ENCODE peak calls at places on chromosomes 13 and 19, in ten cellular contexts. B is heart left ventricle, Z is cardiac muscle cell, R is right lobe of liver, D is PC-9, S is tibial artery, X is lower lobe of right lung, F is thyroid gland, P is body of pancreas, Y is breast epithelium. H is an unnamed sample.

GRCh38 chr13:78742659-78743058 is 83.7 kb upstream of the OBI1 start:
- DNase-seq in S (no peak), Y (no peak), B (no peak), D (no peak), R (no peak), X (no peak), F (peak; percentile 78), P (no peak), Z (peak; percentile 24), H (no peak)

GRCh38 chr13:98585398-98585754 is 8.5 kb upstream of the STK24 start:
- DNase-seq in S (no peak), Z (no peak), P (no peak), R (no peak), D (no peak), B (no peak), Y (no peak), F (no peak), X (no peak), H (no peak)

GRCh38 chr19:46791944-46792343 is 3.5 kb upstream of the SLC1A5 start:
- DNase-seq in Z (no peak), S (no peak), Y (no peak), B (no peak), D (no peak), R (no peak), P (no peak), F (no peak), X (no peak), H (no peak)

GRCh38 chr13:112900691-112901091 is 68.3 kb upstream of the MCF2L start:
- DNase-seq in F (no peak), D (no peak), B (no peak), S (no peak), P (no peak), R (peak; percentile 13), X (no peak), Z (no peak), Y (peak; percentile 30), H (no peak)

GRCh38 chr19:45772130-45772880 is 3.3 kb upstream of the SIX5 start:
- DNase-seq in D (no peak), X (no peak), F (no peak), B (no peak), P (peak; percentile 66), Y (no peak), S (no peak), Z (no peak), R (no peak), H (no peak)

GRCh38 chr13:32824671-32825070 is 191.6 kb upstream of the KL start:
- DNase-seq in R (no peak), Y (no peak), D (peak; percentile 96), Z (no peak), X (no peak), B (no peak), F (no peak), P (no peak), S (no peak), H (no peak)

GRCh38 chr19:12938536-12939291 is at the start of gene CALR:
- DNase-seq in D (peak; percentile 56), F (no peak), X (no peak), P (peak; percentile 47), S (peak; percentile 79), Y (no peak), Z (no peak), B (no peak), R (no peak), H (no peak)

GRCh38 chr13:112562254-112562653 is 25.7 kb downstream of the TUBGCP3 start:
- DNase-seq in D (no peak), P (no peak), Y (no peak), Z (no peak), F (no peak), S (no peak), X (no peak), B (no peak), R (no peak), H (no peak)

GRCh38 chr19:41226874-41227390 is 7.9 kb downstream of the AXL start:
- DNase-seq in P (no peak), Y (no peak), B (peak; percentile 53), S (no peak), D (no peak), F (no peak), R (no peak), X (no peak), Z (no peak), H (no peak)

GRCh38 chr13:39451301-39451700 is 151.7 kb downstream of the LHFPL6 start:
- DNase-seq in D (no peak), B (no peak), P (peak; percentile 30), X (no peak), F (no peak), Y (no peak), S (no peak), R (no peak), Z (no peak), H (no peak)

GRCh38 chr13:99125335-99125915 is 75.2 kb upstream of the UBAC2 start:
- DNase-seq in S (no peak), F (no peak), R (no peak), P (no peak), Y (no peak), B (no peak), X (no peak), Z (no peak), D (no peak), H (no peak)

GRCh38 chr13:96248103-96248502 is 158.2 kb downstream of the HS6ST3 start:
- DNase-seq in Z (no peak), Y (no peak), D (no peak), B (no peak), S (no peak), X (no peak), F (no peak), P (no peak), R (no peak), H (no peak)

GRCh38 chr13:35927554-35927953 is 203.6 kb downstream of the DCLK1 start:
- DNase-seq in D (peak; percentile 65), S (no peak), Y (no peak), P (peak; percentile 32), F (no peak), Z (no peak), B (no peak), X (no peak), R (no peak), H (peak; percentile 25)

GRCh38 chr13:111252449-111253124 is 67.9 kb upstream of the TEX29 start:
- DNase-seq in D (no peak), S (no peak), R (no peak), Z (no peak), P (no peak), X (no peak), B (no peak), F (no peak), Y (no peak), H (no peak)
- H3K36me3 ChIP-seq in D (peaks cover 4% of the 10 kb centered on the region), S (peaks cover 36% of the 10 kb centered on the region), R (peaks cover 2% of the 10 kb centered on the region), Z (no peaks in the 10 kb centered on the region), P (no peaks in the 10 kb centered on the region), X (peaks cover 63% of the 10 kb centered on the region), B (peaks cover 5% of the 10 kb centered on the region), F (peaks cover under 1% of the 10 kb centered on the region), Y (no peaks in the 10 kb centered on the region), H (no peaks in the 10 kb centered on the region)

DNA sequence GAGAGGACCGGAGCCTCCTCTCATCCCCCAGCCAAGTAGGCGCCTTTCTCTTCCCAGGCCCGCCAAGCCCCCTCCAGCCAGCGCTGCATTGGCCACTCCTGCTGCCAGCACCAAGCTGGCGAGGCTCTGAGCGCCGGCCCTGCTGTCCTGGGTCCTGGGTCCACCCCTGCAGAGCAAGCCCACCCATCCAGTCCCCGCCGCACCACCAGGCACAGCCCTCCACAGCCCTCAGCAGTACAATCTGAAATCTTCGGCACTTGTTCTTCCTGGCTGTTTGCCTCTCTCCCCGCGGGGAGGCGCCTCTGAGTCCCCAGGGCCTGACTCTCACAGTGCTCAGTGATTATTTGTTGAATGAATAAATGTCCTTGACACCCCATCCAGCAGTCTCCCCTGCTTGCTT is 236.4 kb upstream of the SGCG start:
- DNase-seq in B (no peak), F (no peak), S (no peak), D (no peak), Y (no peak), X (no peak), Z (no peak), P (no peak), R (no peak), H (no peak)
- TF ChIP-seq CTCF in B (no peak), F (no peak), S (no peak), D (no peak), Y (no peak), X (no peak), Z (no peak), P (no peak), R (no peak), H (no peak)

DNA sequence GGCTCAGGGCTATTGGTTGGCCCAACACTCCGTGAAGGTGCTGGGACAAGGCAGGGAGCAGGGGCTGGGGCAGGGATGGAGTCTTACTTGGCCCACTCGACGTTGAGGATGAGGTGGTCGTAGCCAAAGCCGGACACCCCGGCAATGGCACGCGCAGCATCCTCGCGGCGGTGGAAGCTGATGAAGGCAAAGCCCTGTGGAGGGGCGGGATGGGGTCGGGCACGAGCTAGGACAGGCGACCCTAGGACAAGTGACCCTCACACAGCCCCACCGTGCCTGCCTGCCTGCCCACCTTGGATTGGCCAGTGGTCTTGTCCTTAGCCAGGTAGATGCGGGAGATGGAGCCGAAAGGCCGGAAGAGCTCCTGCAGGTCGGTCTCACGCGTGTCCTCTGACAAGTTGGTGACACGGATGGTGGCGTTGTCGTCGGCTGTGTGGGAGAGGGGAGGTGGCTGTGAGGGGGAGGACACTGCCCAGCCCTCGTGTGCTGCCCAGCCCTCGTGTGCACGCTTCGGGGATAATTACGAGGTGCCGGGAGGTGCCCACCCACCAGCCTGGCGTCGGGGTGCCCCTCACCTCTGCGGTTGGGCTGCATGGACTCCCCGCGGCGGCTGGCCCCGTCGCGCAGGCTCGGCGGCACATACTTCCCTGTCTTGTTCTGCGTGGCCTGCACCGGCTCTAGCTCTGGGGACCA is 4.0 kb downstream of the P2RY11 start:
- DNase-seq in S (no peak), R (no peak), X (peak; percentile 46), P (no peak), Y (no peak), F (no peak), D (no peak), Z (no peak), B (no peak), H (no peak)
- H3K4me1 ChIP-seq in S (no peaks in the 10 kb centered on the region), R (no peaks in the 10 kb centered on the region), X (peaks cover 32% of the 10 kb centered on the region), P (peaks cover 26% of the 10 kb centered on the region), Y (peaks cover 8% of the 10 kb centered on the region), F (peaks cover 6% of the 10 kb centered on the region), D (peaks cover 1% of the 10 kb centered on the region), Z (peaks cover 6% of the 10 kb centered on the region), B (peaks cover 18% of the 10 kb centered on the region), H (peaks cover 8% of the 10 kb centered on the region)

GRCh38 chr13:110493613-110494012 is 67.9 kb downstream of the RAB20 start:
- DNase-seq in Z (no peak), Y (no peak), R (no peak), X (no peak), F (no peak), B (peak; percentile 63), D (no peak), P (no peak), S (no peak), H (no peak)

GRCh38 chr13:110495881-110496280 is 65.6 kb downstream of the RAB20 start:
- DNase-seq in Z (no peak), P (no peak), B (peak; percentile 2), Y (no peak), F (no peak), S (no peak), X (no peak), D (no peak), R (no peak), H (no peak)

GRCh38 chr13:110496281-110496680 is 65.2 kb downstream of the RAB20 start:
- DNase-seq in X (no peak), S (no peak), R (no peak), B (no peak), Y (no peak), Z (no peak), P (no peak), F (no peak), D (no peak), H (no peak)

GRCh38 chr13:110497003-110497402 is 64.5 kb downstream of the RAB20 start:
- DNase-seq in F (no peak), R (no peak), X (no peak), Y (no peak), D (no peak), P (no peak), S (no peak), B (no peak), Z (no peak), H (no peak)

GRCh38 chr13:110495376-110495775 is 66.1 kb downstream of the RAB20 start:
- DNase-seq in Y (no peak), Z (no peak), P (no peak), F (no peak), D (no peak), S (no peak), R (no peak), B (no peak), X (no peak), H (no peak)
- H3K36me3 ChIP-seq in Y (no peaks in the 10 kb centered on the region), Z (peaks cover 40% of the 10 kb centered on the region), P (no peaks in the 10 kb centered on the region), F (peaks cover 49% of the 10 kb centered on the region), D (no peaks in the 10 kb centered on the region), S (peaks cover 91% of the 10 kb centered on the region), R (no peaks in the 10 kb centered on the region), B (peaks cover 49% of the 10 kb centered on the region), X (peaks cover 85% of the 10 kb centered on the region), H (peaks cover 82% of the 10 kb centered on the region)